ENCODE peak calls at places on chromosome 16, in four cellular contexts. M is activated B cell treated with CpG ODN at 0.5 μM for 24 hours; U is activated effector memory CD4-positive, alpha-beta T cell treated with anti-CD3 and anti-CD28 coated beads, Interleukin-2, amount 50 U/mL, for 16 hours; D is activated CD8-positive, alpha-beta T cell treated with anti-CD3 and anti-CD28 coated beads for 36 hours. W is an unnamed sample.

GRCh38 chr16:194516-194915 is 14.3 kb downstream of the HBQ1 start:
- DNase-seq in M (no peak), U (no peak), D (no peak), W (no peak)

GRCh38 chr16:1981972-1982574 is 804 bp upstream of the NOXO1 start:
- DNase-seq in M (no peak), U (no peak), D (no peak), W (peak)

GRCh38 chr16:75909746-75910145 is 183.5 kb upstream of the CPHXL start:
- DNase-seq in M (no peak), U (no peak), D (no peak), W (no peak)

GRCh38 chr16:2969545-2970521 is 685 bp downstream of the PAQR4 start:
- DNase-seq in M (peak), U (peak), D (peak), W (peak)

GRCh38 chr16:12059216-12059769 is 82.8 kb downstream of the SNX29 start:
- DNase-seq in M (no peak), U (no peak), D (no peak), W (no peak)

GRCh38 chr16:64398795-64399194 is 723.1 kb downstream of the CDH11 start:
- DNase-seq in M (no peak), U (no peak), D (no peak), W (no peak)

GRCh38 chr16:48526058-48526957 is 83.7 kb downstream of the N4BP1 start:
- DNase-seq in M (no peak), U (peak), D (peak), W (peak)

GRCh38 chr16:72291121-72291520 is 119.2 kb upstream of the PMFBP1 start:
- DNase-seq in M (no peak), U (no peak), D (no peak), W (no peak)

GRCh38 chr16:1357906-1358566 is 6.3 kb downstream of the GNPTG start:
- DNase-seq in M (no peak), U (no peak), D (no peak), W (no peak)

GRCh38 chr16:546909-547770 is 13.1 kb upstream of the PRR35 start:
- DNase-seq in M (no peak), U (peak), D (peak), W (no peak)

GRCh38 chr16:28538733-28539596 is at the start of gene NUPR1:
- DNase-seq in M (no peak), U (no peak), D (no peak), W (no peak)

GRCh38 chr16:74740795-74741304 is 33.8 kb downstream of the FA2H start:
- DNase-seq in M (no peak), U (no peak), D (peak), W (peak)

GRCh38 chr16:71972356-71972755 is 27.8 kb downstream of the PKD1L3 start:
- DNase-seq in M (no peak), U (no peak), D (no peak), W (no peak)

GRCh38 chr16:66924527-66925321 is 611 bp downstream of the RRAD start:
- DNase-seq in M (no peak), U (peak), D (peak), W (peak)

GRCh38 chr16:68310441-68311315 is at the start of the genes PRMT7 and SLC7A6OS:
- DNase-seq in M (peak), U (peak), D (peak), W (peak)

GRCh38 chr16:79008869-79009179 is 591.7 kb downstream of the MAF start:
- DNase-seq in M (no peak), U (no peak), D (no peak), W (no peak)

GRCh38 chr16:22887445-22887844 is 73.5 kb downstream of the HS3ST2 start:
- DNase-seq in M (no peak), U (no peak), D (no peak), W (no peak)

GRCh38 chr16:11596572-11597226 is 10.0 kb upstream of the LITAF start:
- DNase-seq in M (no peak), U (no peak), D (no peak), W (no peak)

GRCh38 chr16:67673712-67674580 is 7.3 kb downstream of the C16orf86 start:
- DNase-seq in M (no peak), U (no peak), D (no peak), W (no peak)

GRCh38 chr16:71526111-71526998 is at the start of gene CHST4:
- DNase-seq in M (no peak), U (no peak), D (peak), W (no peak)

GRCh38 chr16:5621826-5622225 is 524.2 kb upstream of the EEF2KMT start:
- DNase-seq in M (no peak), U (no peak), D (no peak), W (no peak)

GRCh38 chr16:81601008-81601428 is 156.4 kb downstream of the CMIP start:
- DNase-seq in M (no peak), U (no peak), D (no peak), W (no peak)

GRCh38 chr16:57894390-57895080 is 76.4 kb downstream of the CNGB1 start:
- DNase-seq in M (no peak), U (no peak), D (no peak), W (no peak)

GRCh38 chr16:9860876-9861275 is 321.4 kb downstream of the GRIN2A start:
- DNase-seq in M (no peak), U (no peak), D (no peak), W (no peak)

GRCh38 chr16:74730049-74730683 is 29.5 kb upstream of the MLKL start:
- DNase-seq in M (no peak), U (no peak), D (no peak), W (no peak)

GRCh38 chr16:15607700-15608396 is 35.1 kb downstream of the MARF1 start:
- DNase-seq in M (no peak), U (no peak), D (no peak), W (no peak)

GRCh38 chr16:49282690-49283375 is 1.2 kb upstream of the CBLN1 start:
- DNase-seq in M (no peak), U (no peak), D (no peak), W (no peak)